ENCODE peak calls at places on chromosomes 5 and 9, in eight cellular contexts. One of them, this sample, is unnamed.
A peak's percentile ranks its signal among the peaks of the same experiment; 100 is the strongest.

GRCh38 chr9:7910426-7911015 is 110.9 kb upstream of the DMAC1 start:
- DNase-seq in heart left ventricle: peak; percentile 10
- DNase-seq in MM.1S: no peak
- DNase-seq in H9: no peak
- DNase-seq in kidney: no peak
- DNase-seq in endodermal cell: no peak
- DNase-seq in colonic mucosa: peak; percentile 48
- DNase-seq in spleen: no peak
- DNase-seq in this sample: no peak

GRCh38 chr5:123807177-123807900 is 295.4 kb downstream of the CSNK1G3 start:
- DNase-seq in heart left ventricle: no peak
- DNase-seq in MM.1S: no peak
- DNase-seq in H9: no peak
- DNase-seq in kidney: no peak
- DNase-seq in endodermal cell: no peak
- DNase-seq in colonic mucosa: no peak
- DNase-seq in spleen: no peak
- DNase-seq in this sample: peak; percentile 17

GRCh38 chr5:72440207-72440638 is 67.0 kb downstream of the ZNF366 start:
- DNase-seq in heart left ventricle: no peak
- DNase-seq in MM.1S: no peak
- DNase-seq in H9: no peak
- DNase-seq in kidney: no peak
- DNase-seq in endodermal cell: no peak
- DNase-seq in colonic mucosa: no peak
- DNase-seq in spleen: no peak
- DNase-seq in this sample: no peak

GRCh38 chr9:134057311-134057665 is 10.5 kb downstream of the BRD3 start:
- DNase-seq in heart left ventricle: peak; percentile 3
- DNase-seq in MM.1S: no peak
- DNase-seq in H9: no peak
- DNase-seq in kidney: no peak
- DNase-seq in endodermal cell: peak; percentile 37
- DNase-seq in colonic mucosa: no peak
- DNase-seq in spleen: peak; percentile 63
- DNase-seq in this sample: no peak

GRCh38 chr9:14779566-14780022 is 57.1 kb upstream of the CER1 start:
- DNase-seq in heart left ventricle: no peak
- DNase-seq in MM.1S: no peak
- DNase-seq in H9: no peak
- DNase-seq in kidney: peak; percentile 56
- DNase-seq in endodermal cell: no peak
- DNase-seq in colonic mucosa: no peak
- DNase-seq in spleen: no peak
- DNase-seq in this sample: no peak

GRCh38 chr5:121693864-121694263 is 157.8 kb upstream of the FTMT start:
- DNase-seq in heart left ventricle: no peak
- DNase-seq in MM.1S: no peak
- DNase-seq in H9: peak; percentile 34
- DNase-seq in kidney: no peak
- DNase-seq in endodermal cell: peak; percentile 55
- DNase-seq in colonic mucosa: no peak
- DNase-seq in spleen: no peak
- DNase-seq in this sample: no peak

GRCh38 chr9:124219290-124219605 is 38.5 kb upstream of the NEK6 start:
- DNase-seq in heart left ventricle: no peak
- DNase-seq in MM.1S: no peak
- DNase-seq in H9: no peak
- DNase-seq in kidney: no peak
- DNase-seq in endodermal cell: peak; percentile 22
- DNase-seq in colonic mucosa: no peak
- DNase-seq in spleen: peak; percentile 18
- DNase-seq in this sample: no peak

GRCh38 chr5:143231973-143232812 is 171.3 kb downstream of the NR3C1 start:
- DNase-seq in heart left ventricle: no peak
- DNase-seq in MM.1S: no peak
- DNase-seq in H9: no peak
- DNase-seq in kidney: no peak
- DNase-seq in endodermal cell: no peak
- DNase-seq in colonic mucosa: no peak
- DNase-seq in spleen: no peak
- DNase-seq in this sample: no peak

DNA sequence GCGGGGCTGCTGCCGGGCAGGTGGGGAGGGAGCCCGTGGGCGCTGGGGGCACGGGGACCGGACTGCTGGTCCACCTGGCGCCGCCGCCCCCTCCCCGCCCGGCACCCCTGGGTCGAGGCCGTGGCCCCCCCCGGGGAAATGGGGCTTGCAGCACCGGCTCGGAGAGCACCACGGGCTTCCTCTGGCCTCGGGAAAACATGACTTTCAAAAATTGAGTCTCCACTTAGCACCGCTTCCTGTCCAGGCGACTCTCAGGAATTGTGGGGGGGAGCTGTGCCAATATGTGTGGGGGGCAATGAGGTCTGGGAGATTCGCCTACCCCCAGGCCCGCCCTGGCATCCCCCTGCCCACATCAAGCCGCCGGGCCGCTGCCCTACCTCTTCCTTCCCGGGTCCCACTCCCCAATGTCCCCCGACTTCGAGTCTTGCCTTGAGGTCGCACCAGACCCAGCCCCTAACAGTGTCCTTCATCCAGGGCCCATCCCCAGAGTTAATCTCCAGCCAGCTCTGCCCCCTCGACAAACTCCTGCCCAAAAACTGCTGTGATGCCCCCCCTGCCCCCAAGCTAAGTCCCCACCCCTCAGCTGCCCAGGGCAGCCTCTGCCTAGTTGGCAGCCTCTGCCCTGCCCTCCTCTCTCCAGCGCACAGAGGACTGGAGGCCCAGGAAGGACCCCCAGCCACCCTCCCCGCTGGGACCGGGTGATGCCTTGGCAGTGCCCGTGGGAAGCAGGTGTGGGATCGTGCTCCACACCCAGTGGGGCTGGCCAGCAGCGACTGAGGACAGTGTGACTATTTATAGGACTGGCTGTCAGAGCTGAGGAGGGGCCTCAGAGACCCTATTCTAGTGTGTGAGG is 3.9 kb downstream of the EGFL7 start:
- DNase-seq in heart left ventricle: no peak
- DNase-seq in MM.1S: no peak
- DNase-seq in H9: no peak
- DNase-seq in kidney: no peak
- DNase-seq in endodermal cell: no peak
- DNase-seq in colonic mucosa: no peak
- DNase-seq in spleen: no peak
- DNase-seq in this sample: no peak
- H3K27ac ChIP-seq in heart left ventricle: peak overlapping the region; percentile 89
- H3K27ac ChIP-seq in MM.1S: no peak overlapping the region
- H3K27ac ChIP-seq in H9: no peak overlapping the region
- H3K27ac ChIP-seq in kidney: no peak overlapping the region
- H3K27ac ChIP-seq in endodermal cell: no peak overlapping the region
- H3K27ac ChIP-seq in colonic mucosa: no peak overlapping the region
- H3K27ac ChIP-seq in spleen: peak overlapping the region; percentile 67
- H3K27ac ChIP-seq in this sample: peak overlapping the region; percentile 1

GRCh38 chr5:169826618-169827017 is 153.7 kb downstream of the INSYN2B start:
- DNase-seq in heart left ventricle: no peak
- DNase-seq in MM.1S: no peak
- DNase-seq in H9: no peak
- DNase-seq in kidney: no peak
- DNase-seq in endodermal cell: peak; percentile 64
- DNase-seq in colonic mucosa: no peak
- DNase-seq in spleen: no peak
- DNase-seq in this sample: no peak
- TF ChIP-seq CTCF in heart left ventricle: no peak
- TF ChIP-seq CTCF in MM.1S: no peak
- TF ChIP-seq CTCF in H9: peak; percentile 65
- TF ChIP-seq CTCF in kidney: peak; percentile 14
- TF ChIP-seq CTCF in endodermal cell: peak; percentile 72
- TF ChIP-seq CTCF in colonic mucosa: no peak
- TF ChIP-seq CTCF in spleen: no peak
- TF ChIP-seq CTCF in this sample: no peak

DNA sequence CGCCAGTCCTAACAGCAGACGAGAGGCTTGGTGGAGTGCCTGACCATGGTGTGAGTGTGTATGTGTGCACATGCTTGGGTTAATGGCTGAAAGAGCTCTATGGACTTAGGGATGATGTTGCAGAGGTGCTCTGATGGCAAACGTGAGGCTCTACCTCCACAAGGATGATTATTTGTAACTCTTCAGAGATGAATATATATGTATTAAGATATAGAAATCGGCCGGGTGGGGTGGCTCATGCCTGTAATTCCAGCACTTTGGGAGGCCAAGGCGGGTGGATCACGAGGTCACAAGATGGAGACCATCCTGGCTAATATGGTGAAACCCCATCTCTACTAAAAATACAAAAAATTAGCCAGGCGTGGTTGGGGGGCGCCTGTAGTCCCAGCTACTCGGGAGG is 253.4 kb upstream of the CDH18 start:
- DNase-seq in heart left ventricle: no peak
- DNase-seq in MM.1S: no peak
- DNase-seq in H9: no peak
- DNase-seq in kidney: no peak
- DNase-seq in endodermal cell: no peak
- DNase-seq in colonic mucosa: no peak
- DNase-seq in spleen: no peak
- DNase-seq in this sample: no peak
- H3K27ac ChIP-seq in heart left ventricle: no peak overlapping the region
- H3K27ac ChIP-seq in MM.1S: no peak overlapping the region
- H3K27ac ChIP-seq in H9: no peak overlapping the region
- H3K27ac ChIP-seq in kidney: no peak overlapping the region
- H3K27ac ChIP-seq in endodermal cell: no peak overlapping the region
- H3K27ac ChIP-seq in colonic mucosa: no peak overlapping the region
- H3K27ac ChIP-seq in spleen: no peak overlapping the region
- H3K27ac ChIP-seq in this sample: no peak overlapping the region

GRCh38 chr5:980941-981340 is 27.7 kb upstream of the NKD2 start:
- DNase-seq in heart left ventricle: no peak
- DNase-seq in MM.1S: no peak
- DNase-seq in H9: no peak
- DNase-seq in kidney: no peak
- DNase-seq in endodermal cell: peak; percentile 23
- DNase-seq in colonic mucosa: no peak
- DNase-seq in spleen: no peak
- DNase-seq in this sample: peak; percentile 54

GRCh38 chr5:981466-981865 is 27.1 kb upstream of the NKD2 start:
- DNase-seq in heart left ventricle: no peak
- DNase-seq in MM.1S: no peak
- DNase-seq in H9: peak; percentile 34
- DNase-seq in kidney: no peak
- DNase-seq in endodermal cell: peak; percentile 57
- DNase-seq in colonic mucosa: no peak
- DNase-seq in spleen: no peak
- DNase-seq in this sample: no peak

GRCh38 chr5:983568-983967 is 25.0 kb upstream of the NKD2 start:
- DNase-seq in heart left ventricle: no peak
- DNase-seq in MM.1S: no peak
- DNase-seq in H9: no peak
- DNase-seq in kidney: no peak
- DNase-seq in endodermal cell: no peak
- DNase-seq in colonic mucosa: no peak
- DNase-seq in spleen: no peak
- DNase-seq in this sample: no peak

GRCh38 chr5:983238-983524 is 25.4 kb upstream of the NKD2 start:
- DNase-seq in heart left ventricle: no peak
- DNase-seq in MM.1S: no peak
- DNase-seq in H9: no peak
- DNase-seq in kidney: peak; percentile 72
- DNase-seq in endodermal cell: no peak
- DNase-seq in colonic mucosa: no peak
- DNase-seq in spleen: no peak
- DNase-seq in this sample: no peak

GRCh38 chr5:982377-983237 is 26.0 kb upstream of the NKD2 start:
- DNase-seq in heart left ventricle: no peak
- DNase-seq in MM.1S: no peak
- DNase-seq in H9: peak; percentile 86
- DNase-seq in kidney: peak; percentile 64
- DNase-seq in endodermal cell: peak; percentile 93
- DNase-seq in colonic mucosa: no peak
- DNase-seq in spleen: no peak
- DNase-seq in this sample: no peak
- TF ChIP-seq CTCF in heart left ventricle: no peak
- TF ChIP-seq CTCF in MM.1S: peak; percentile 52
- TF ChIP-seq CTCF in H9: peak; percentile 75
- TF ChIP-seq CTCF in kidney: no peak
- TF ChIP-seq CTCF in endodermal cell: peak; percentile 78
- TF ChIP-seq CTCF in colonic mucosa: no peak
- TF ChIP-seq CTCF in spleen: no peak
- TF ChIP-seq CTCF in this sample: peak; percentile 33

GRCh38 chr9:131732061-131732526 is 7.8 kb downstream of the RAPGEF1 start:
- DNase-seq in heart left ventricle: no peak
- DNase-seq in MM.1S: no peak
- DNase-seq in H9: no peak
- DNase-seq in kidney: peak; percentile 48
- DNase-seq in endodermal cell: no peak
- DNase-seq in colonic mucosa: no peak
- DNase-seq in spleen: no peak
- DNase-seq in this sample: peak; percentile 79
- H3K27ac ChIP-seq in heart left ventricle: no peak overlapping the region
- H3K27ac ChIP-seq in MM.1S: peak overlapping the region; percentile 44
- H3K27ac ChIP-seq in H9: no peak overlapping the region
- H3K27ac ChIP-seq in kidney: peak overlapping the region; percentile 24
- H3K27ac ChIP-seq in endodermal cell: no peak overlapping the region
- H3K27ac ChIP-seq in colonic mucosa: peak overlapping the region; percentile 48
- H3K27ac ChIP-seq in spleen: peak overlapping the region; percentile 84
- H3K27ac ChIP-seq in this sample: peak overlapping the region; percentile 92

DNA sequence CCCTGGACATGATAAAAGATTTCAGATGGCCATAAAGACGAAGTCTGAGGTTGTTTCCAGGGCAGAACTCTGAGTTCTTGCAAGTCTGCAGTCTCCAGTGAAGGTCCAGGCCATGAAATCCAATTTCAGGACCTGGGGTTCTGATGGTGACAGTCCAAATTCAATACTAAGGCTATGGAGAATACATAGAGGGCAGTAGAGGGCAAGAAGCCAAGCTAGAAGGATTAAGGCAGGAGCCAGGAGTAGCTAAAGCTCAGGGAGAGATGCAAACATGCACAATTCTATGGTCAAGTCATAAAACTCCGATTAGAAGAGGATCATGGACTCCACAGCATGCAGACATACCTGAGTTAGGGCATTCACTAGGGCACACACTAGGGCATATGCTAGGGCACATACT is 11.4 kb downstream of the SLIT3 start:
- DNase-seq in heart left ventricle: no peak
- DNase-seq in MM.1S: no peak
- DNase-seq in H9: no peak
- DNase-seq in kidney: no peak
- DNase-seq in endodermal cell: no peak
- DNase-seq in colonic mucosa: no peak
- DNase-seq in spleen: no peak
- DNase-seq in this sample: no peak
- TF ChIP-seq CTCF in heart left ventricle: no peak
- TF ChIP-seq CTCF in MM.1S: no peak
- TF ChIP-seq CTCF in H9: peak; percentile 55
- TF ChIP-seq CTCF in kidney: no peak
- TF ChIP-seq CTCF in endodermal cell: peak; percentile 75
- TF ChIP-seq CTCF in colonic mucosa: no peak
- TF ChIP-seq CTCF in spleen: no peak
- TF ChIP-seq CTCF in this sample: no peak

DNA sequence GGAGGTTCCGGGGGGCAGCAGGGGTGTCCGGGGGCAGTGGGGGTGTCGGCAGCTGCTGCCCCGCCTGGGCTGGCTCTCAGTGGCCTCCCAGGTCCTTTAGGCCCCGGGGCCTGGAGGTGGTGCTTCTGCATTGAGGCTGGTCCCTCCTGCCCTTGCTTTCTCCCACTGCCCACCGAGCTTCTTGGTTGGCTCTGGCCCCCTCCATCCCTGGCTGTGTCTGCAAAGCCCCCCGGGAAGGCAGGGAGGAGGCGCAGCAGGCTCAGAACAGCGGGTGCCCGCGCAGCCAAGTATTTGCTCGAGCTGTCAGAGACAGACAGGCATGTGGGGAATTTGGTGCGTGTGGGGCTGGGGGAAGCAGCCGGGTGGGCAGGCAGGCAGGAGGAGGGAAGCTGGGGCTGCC is 11.5 kb downstream of the CXXC5 start:
- DNase-seq in heart left ventricle: no peak
- DNase-seq in MM.1S: no peak
- DNase-seq in H9: no peak
- DNase-seq in kidney: peak; percentile 84
- DNase-seq in endodermal cell: peak; percentile 79
- DNase-seq in colonic mucosa: no peak
- DNase-seq in spleen: no peak
- DNase-seq in this sample: no peak
- H3K27ac ChIP-seq in heart left ventricle: peak overlapping the region; percentile 97
- H3K27ac ChIP-seq in MM.1S: no peak overlapping the region
- H3K27ac ChIP-seq in H9: no peak overlapping the region
- H3K27ac ChIP-seq in kidney: peak overlapping the region; percentile 96
- H3K27ac ChIP-seq in endodermal cell: peak overlapping the region; percentile 59
- H3K27ac ChIP-seq in colonic mucosa: peak overlapping the region; percentile 81
- H3K27ac ChIP-seq in spleen: peak overlapping the region; percentile 83
- H3K27ac ChIP-seq in this sample: peak overlapping the region; percentile 94

This sample was measured in RWPE1.